ENCODE peak calls at places on chromosomes 6 and 20, in nine cellular contexts. I, H, N, O, W, V, S, Q and Y are unnamed samples.
A peak's percentile ranks its signal among the peaks of the same experiment; 100 is the strongest.

GRCh38 chr20:59850018-59850641 is 83.3 kb downstream of the SYCP2 start:
- DNase-seq in I (no peak), H (peak; percentile 20), N (no peak), O (no peak), W (peak; percentile 30), V (no peak), S (peak; percentile 57), Q (no peak), Y (no peak)

GRCh38 chr6:113529191-113529590 is 328.0 kb upstream of the MARCKS start:
- DNase-seq in I (no peak), H (no peak), N (no peak), O (no peak), W (no peak), V (no peak), S (no peak), Q (peak; percentile 41), Y (no peak)

GRCh38 chr6:43768506-43768860 is 1.5 kb upstream of the VEGFA start:
- DNase-seq in I (no peak), H (peak; percentile 43), N (no peak), O (peak; percentile 2), W (no peak), V (no peak), S (no peak), Q (no peak), Y (no peak)

GRCh38 chr6:33154349-33154748 is 37.9 kb downstream of the COL11A2 start:
- DNase-seq in I (no peak), H (no peak), N (no peak), O (no peak), W (no peak), V (no peak), S (no peak), Q (no peak), Y (no peak)

GRCh38 chr6:142395266-142395665 is 93.5 kb downstream of the ADGRG6 start:
- DNase-seq in I (no peak), H (no peak), N (no peak), O (no peak), W (no peak), V (no peak), S (no peak), Q (no peak), Y (no peak)

GRCh38 chr6:150741633-150742200 is 123.8 kb upstream of the MTHFD1L start:
- DNase-seq in I (no peak), H (no peak), N (no peak), O (no peak), W (peak; percentile 60), V (no peak), S (no peak), Q (no peak), Y (peak; percentile 40)

GRCh38 chr20:6663104-6663503 is 104.4 kb upstream of the BMP2 start:
- DNase-seq in I (no peak), H (no peak), N (no peak), O (no peak), W (no peak), V (no peak), S (no peak), Q (no peak), Y (no peak)

GRCh38 chr6:88843040-88843439 is 120.4 kb downstream of the RNGTT start:
- DNase-seq in I (no peak), H (no peak), N (no peak), O (no peak), W (no peak), V (no peak), S (peak; percentile 87), Q (no peak), Y (no peak)

GRCh38 chr6:28953039-28953872 is 29.5 kb upstream of the TRIM27 start:
- DNase-seq in I (peak; percentile 22), H (no peak), N (peak; percentile 61), O (no peak), W (peak; percentile 21), V (peak; percentile 37), S (peak; percentile 66), Q (peak; percentile 59), Y (peak; percentile 55)

GRCh38 chr20:9236408-9236912 is 167.6 kb downstream of the PLCB4 start:
- DNase-seq in I (no peak), H (no peak), N (peak; percentile 8), O (no peak), W (no peak), V (no peak), S (no peak), Q (no peak), Y (no peak)

GRCh38 chr20:24779166-24779565 is 169.9 kb upstream of the CST7 start:
- DNase-seq in I (peak; percentile 2), H (no peak), N (no peak), O (peak; percentile 11), W (no peak), V (no peak), S (no peak), Q (no peak), Y (no peak)

GRCh38 chr6:37588745-37589139 is 89.0 kb upstream of the CCDC167 start:
- DNase-seq in I (no peak), H (no peak), N (no peak), O (no peak), W (no peak), V (no peak), S (no peak), Q (no peak), Y (no peak)

GRCh38 chr6:31559958-31560696 is 12.0 kb upstream of the LTA start:
- DNase-seq in I (peak; percentile 53), H (peak; percentile 79), N (peak; percentile 60), O (peak; percentile 68), W (no peak), V (peak; percentile 56), S (peak; percentile 37), Q (peak; percentile 66), Y (peak; percentile 47)

GRCh38 chr6:111748247-111748647 is 125.0 kb downstream of the FYN start:
- DNase-seq in I (no peak), H (no peak), N (no peak), O (no peak), W (no peak), V (no peak), S (no peak), Q (no peak), Y (no peak)

DNA sequence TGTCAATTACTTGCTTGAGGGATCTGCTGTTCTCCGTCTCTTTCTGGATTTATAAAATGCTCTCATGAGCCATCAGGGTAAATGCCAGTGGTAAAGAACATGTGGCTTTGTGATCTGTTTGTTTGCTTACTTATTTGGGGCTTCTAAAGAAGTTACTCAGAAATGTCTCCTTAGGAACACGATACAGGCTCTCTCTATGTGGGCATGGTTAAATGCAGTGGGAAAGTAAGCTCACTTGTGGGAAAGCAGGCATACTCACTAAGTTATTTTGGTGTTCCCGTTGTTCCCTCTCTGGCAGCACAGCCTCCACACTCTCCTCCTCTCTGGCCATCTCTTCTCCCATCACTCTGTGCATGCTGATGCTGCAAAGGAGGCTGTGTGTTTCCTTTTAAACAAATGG is 44.7 kb downstream of the TTI1 start:
- DNase-seq in I (no peak), H (no peak), N (no peak), O (no peak), W (no peak), V (no peak), S (no peak), Q (no peak), Y (no peak)
- H3K4me1 ChIP-seq in I (peaks cover 4% of the 10 kb centered on the region), H (peaks cover 6% of the 10 kb centered on the region), N (peaks cover 16% of the 10 kb centered on the region), O (peaks cover 78% of the 10 kb centered on the region), W (peaks cover 96% of the 10 kb centered on the region), V (peaks cover 14% of the 10 kb centered on the region), S (peaks cover 5% of the 10 kb centered on the region), Q (peaks cover 42% of the 10 kb centered on the region), Y (peaks cover 29% of the 10 kb centered on the region)

GRCh38 chr6:130814506-130814905 is 12.7 kb upstream of the SMLR1 start:
- DNase-seq in I (no peak), H (no peak), N (no peak), O (no peak), W (no peak), V (no peak), S (no peak), Q (no peak), Y (no peak)

GRCh38 chr6:130815200-130816071 is 11.8 kb upstream of the SMLR1 start:
- DNase-seq in I (no peak), H (no peak), N (no peak), O (no peak), W (no peak), V (no peak), S (no peak), Q (no peak), Y (no peak)

GRCh38 chr6:130810307-130811030 is 16.7 kb upstream of the SMLR1 start:
- DNase-seq in I (no peak), H (no peak), N (no peak), O (no peak), W (peak; percentile 5), V (no peak), S (peak; percentile 46), Q (no peak), Y (no peak)

DNA sequence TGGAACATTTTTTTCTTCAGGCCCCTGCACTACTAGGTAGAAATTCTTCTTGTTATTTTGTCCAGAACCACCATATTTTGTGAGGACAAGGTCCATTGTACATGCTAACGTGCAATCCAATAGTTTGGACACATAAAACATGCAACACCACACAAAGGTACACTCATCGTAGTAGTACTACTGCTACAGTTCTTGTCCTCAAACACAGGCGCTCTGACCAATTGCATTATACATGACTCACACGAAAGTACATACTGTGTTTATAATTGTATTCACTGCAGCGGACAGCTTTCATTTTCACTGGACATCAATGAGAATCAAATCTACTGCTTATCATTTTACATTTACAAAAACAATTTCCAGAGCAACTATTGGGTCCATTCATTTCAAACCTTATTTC is 15.3 kb upstream of the SMLR1 start:
- DNase-seq in I (no peak), H (no peak), N (no peak), O (no peak), W (no peak), V (no peak), S (peak; percentile 44), Q (no peak), Y (no peak)
- H3K4me1 ChIP-seq in I (no peaks in the 10 kb centered on the region), H (no peaks in the 10 kb centered on the region), N (no peaks in the 10 kb centered on the region), O (no peaks in the 10 kb centered on the region), W (no peaks in the 10 kb centered on the region), V (no peaks in the 10 kb centered on the region), S (no peaks in the 10 kb centered on the region), Q (no peaks in the 10 kb centered on the region), Y (no peaks in the 10 kb centered on the region)

DNA sequence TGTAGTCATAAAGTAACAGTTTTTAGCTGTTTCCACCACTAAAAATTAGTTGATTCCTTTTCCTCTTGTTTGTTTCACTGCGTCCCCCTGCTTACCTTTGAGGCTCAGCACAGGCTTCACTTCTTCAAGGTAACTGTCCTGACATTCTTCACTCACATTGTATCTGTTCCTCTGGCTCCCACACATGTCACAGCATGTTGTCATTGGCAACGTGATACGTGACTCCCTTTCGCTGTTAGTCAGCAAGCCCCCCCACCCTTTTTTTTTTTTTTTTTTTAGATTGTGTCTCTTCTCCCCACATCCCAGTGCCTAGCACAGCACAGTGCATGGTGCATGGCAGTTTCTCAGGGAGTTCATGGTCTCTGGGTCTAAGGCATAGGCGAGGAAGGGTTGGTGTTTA is 13.3 kb downstream of the VAPB start:
- DNase-seq in I (no peak), H (no peak), N (no peak), O (no peak), W (no peak), V (no peak), S (no peak), Q (peak; percentile 56), Y (no peak)
- H3K4me1 ChIP-seq in I (peaks cover 12% of the 10 kb centered on the region), H (peaks cover 4% of the 10 kb centered on the region), N (peaks cover 14% of the 10 kb centered on the region), O (peaks cover 39% of the 10 kb centered on the region), W (peaks cover 13% of the 10 kb centered on the region), V (no peaks in the 10 kb centered on the region), S (peaks cover 2% of the 10 kb centered on the region), Q (peaks cover 20% of the 10 kb centered on the region), Y (peaks cover 4% of the 10 kb centered on the region)

DNA sequence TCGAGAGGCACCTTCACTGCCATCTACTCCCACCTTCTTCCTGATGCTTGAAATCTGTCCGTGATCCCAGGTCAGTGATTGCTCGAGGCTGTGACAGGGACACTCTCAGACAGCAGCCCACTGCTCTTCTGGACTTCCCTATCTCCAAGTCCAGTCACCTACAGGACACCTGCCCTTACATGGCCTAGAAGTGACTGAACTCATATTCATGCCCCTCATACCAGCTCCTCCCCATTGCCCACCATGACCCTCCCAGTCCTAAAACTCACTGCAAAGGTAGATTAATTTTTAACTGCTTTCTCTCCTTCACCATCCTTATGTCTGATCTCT is 7.5 kb upstream of the ARMC12 start:
- DNase-seq in I (no peak), H (no peak), N (no peak), O (no peak), W (no peak), V (no peak), S (no peak), Q (no peak), Y (no peak)
- H3K4me1 ChIP-seq in I (peaks cover 31% of the 10 kb centered on the region), H (peaks cover 5% of the 10 kb centered on the region), N (peaks cover 24% of the 10 kb centered on the region), O (peaks cover 84% of the 10 kb centered on the region), W (peaks cover 36% of the 10 kb centered on the region), V (peaks cover 79% of the 10 kb centered on the region), S (peaks cover 34% of the 10 kb centered on the region), Q (peaks cover 85% of the 10 kb centered on the region), Y (peaks cover 83% of the 10 kb centered on the region)